ENCODE peak calls at places on chromosomes 2 and 18, in seven cellular contexts. One of them, this sample, is unnamed.

GRCh38 chr18:78758496-78758895 is 221.1 kb upstream of the SALL3 start:
- DNase-seq in SK-N-SH: no peak
- DNase-seq in H1: no peak
- DNase-seq in HepG2: no peak
- DNase-seq in HCT116: no peak
- DNase-seq in GM12878: no peak
- DNase-seq in K562: no peak
- DNase-seq in this sample: no peak

GRCh38 chr2:189179607-189179979 is at the start of gene COL5A2:
- DNase-seq in HCT116: no peak
- DNase-seq in K562: no peak
- DNase-seq in GM12878: no peak
- DNase-seq in H1: no peak
- DNase-seq in HepG2: no peak
- DNase-seq in SK-N-SH: no peak
- DNase-seq in this sample: peak

GRCh38 chr2:176449852-176450251 is 180.6 kb downstream of the MTX2 start:
- DNase-seq in K562: no peak
- DNase-seq in HCT116: no peak
- DNase-seq in GM12878: no peak
- DNase-seq in HepG2: no peak
- DNase-seq in SK-N-SH: no peak
- DNase-seq in H1: peak
- DNase-seq in this sample: no peak

GRCh38 chr2:64617631-64618151 is 36.0 kb downstream of the SERTAD2 start:
- DNase-seq in GM12878: no peak
- DNase-seq in K562: no peak
- DNase-seq in SK-N-SH: no peak
- DNase-seq in H1: no peak
- DNase-seq in HCT116: no peak
- DNase-seq in HepG2: no peak
- DNase-seq in this sample: no peak

GRCh38 chr2:121565389-121566250 is 34.9 kb downstream of the RNU4ATAC start:
- DNase-seq in HepG2: no peak
- DNase-seq in GM12878: no peak
- DNase-seq in HCT116: no peak
- DNase-seq in K562: no peak
- DNase-seq in H1: no peak
- DNase-seq in SK-N-SH: peak
- DNase-seq in this sample: no peak

GRCh38 chr2:109229094-109229675 is 100.2 kb downstream of the SH3RF3 start:
- DNase-seq in H1: no peak
- DNase-seq in HepG2: no peak
- DNase-seq in GM12878: no peak
- DNase-seq in HCT116: no peak
- DNase-seq in K562: no peak
- DNase-seq in SK-N-SH: no peak
- DNase-seq in this sample: no peak

GRCh38 chr2:68849579-68850030 is 21.6 kb downstream of the BMP10 start:
- DNase-seq in HCT116: no peak
- DNase-seq in K562: peak
- DNase-seq in HepG2: peak
- DNase-seq in GM12878: no peak
- DNase-seq in H1: no peak
- DNase-seq in SK-N-SH: no peak
- DNase-seq in this sample: no peak

GRCh38 chr18:51653507-51654213 is 456.2 kb upstream of the MEX3C start:
- DNase-seq in K562: no peak
- DNase-seq in SK-N-SH: no peak
- DNase-seq in HepG2: no peak
- DNase-seq in GM12878: no peak
- DNase-seq in H1: no peak
- DNase-seq in HCT116: no peak
- DNase-seq in this sample: no peak

GRCh38 chr2:233445152-233445830 is 91.0 kb downstream of the DGKD start:
- DNase-seq in HCT116: no peak
- DNase-seq in GM12878: no peak
- DNase-seq in SK-N-SH: no peak
- DNase-seq in K562: no peak
- DNase-seq in H1: no peak
- DNase-seq in HepG2: no peak
- DNase-seq in this sample: no peak

GRCh38 chr2:217973008-217973787 is 29.6 kb downstream of the TNS1 start:
- DNase-seq in SK-N-SH: no peak
- DNase-seq in H1: no peak
- DNase-seq in GM12878: no peak
- DNase-seq in HCT116: no peak
- DNase-seq in HepG2: no peak
- DNase-seq in K562: no peak
- DNase-seq in this sample: no peak

GRCh38 chr2:85873679-85874078 is 15.1 kb downstream of the ST3GAL5 start:
- DNase-seq in H1: no peak
- DNase-seq in SK-N-SH: peak
- DNase-seq in HCT116: no peak
- DNase-seq in K562: peak
- DNase-seq in GM12878: no peak
- DNase-seq in HepG2: no peak
- DNase-seq in this sample: no peak

GRCh38 chr2:217714268-217714643 is 288.5 kb downstream of the TNS1 start:
- DNase-seq in HCT116: no peak
- DNase-seq in HepG2: peak
- DNase-seq in SK-N-SH: no peak
- DNase-seq in GM12878: no peak
- DNase-seq in H1: no peak
- DNase-seq in K562: no peak
- DNase-seq in this sample: no peak

GRCh38 chr2:25294573-25295462 is 46.9 kb downstream of the DNMT3A start:
- DNase-seq in K562: no peak
- DNase-seq in H1: no peak
- DNase-seq in HepG2: no peak
- DNase-seq in SK-N-SH: peak
- DNase-seq in GM12878: no peak
- DNase-seq in HCT116: peak
- DNase-seq in this sample: no peak

GRCh38 chr2:240246173-240246820 is 105.8 kb upstream of the OTOS start:
- DNase-seq in K562: no peak
- DNase-seq in HepG2: no peak
- DNase-seq in H1: no peak
- DNase-seq in HCT116: no peak
- DNase-seq in GM12878: no peak
- DNase-seq in SK-N-SH: no peak
- DNase-seq in this sample: no peak

GRCh38 chr18:35513181-35513932 is 15.6 kb upstream of the INO80C start:
- DNase-seq in GM12878: no peak
- DNase-seq in H1: peak
- DNase-seq in HepG2: no peak
- DNase-seq in HCT116: peak
- DNase-seq in K562: peak
- DNase-seq in SK-N-SH: no peak
- DNase-seq in this sample: peak

GRCh38 chr2:75982750-75983149 is 272.0 kb upstream of the GCFC2 start:
- DNase-seq in H1: no peak
- DNase-seq in GM12878: no peak
- DNase-seq in HCT116: no peak
- DNase-seq in HepG2: no peak
- DNase-seq in K562: no peak
- DNase-seq in SK-N-SH: peak
- DNase-seq in this sample: no peak

GRCh38 chr2:163347982-163348842 is 387.6 kb downstream of the FIGN start:
- DNase-seq in GM12878: no peak
- DNase-seq in SK-N-SH: no peak
- DNase-seq in K562: peak
- DNase-seq in H1: peak
- DNase-seq in HCT116: peak
- DNase-seq in HepG2: no peak
- DNase-seq in this sample: peak

GRCh38 chr18:46574000-46574739 is 82.8 kb downstream of the LOXHD1 start:
- DNase-seq in HCT116: no peak
- DNase-seq in GM12878: peak
- DNase-seq in H1: no peak
- DNase-seq in K562: no peak
- DNase-seq in SK-N-SH: no peak
- DNase-seq in HepG2: no peak
- DNase-seq in this sample: no peak

GRCh38 chr2:37274354-37274965 is 43.0 kb downstream of the NDUFAF7 start:
- DNase-seq in GM12878: no peak
- DNase-seq in H1: no peak
- DNase-seq in HCT116: no peak
- DNase-seq in SK-N-SH: no peak
- DNase-seq in K562: no peak
- DNase-seq in HepG2: no peak
- DNase-seq in this sample: no peak

GRCh38 chr2:127176371-127177311 is 43.5 kb downstream of the CYP27C1 start:
- DNase-seq in SK-N-SH: peak
- DNase-seq in GM12878: no peak
- DNase-seq in HepG2: no peak
- DNase-seq in H1: no peak
- DNase-seq in K562: no peak
- DNase-seq in HCT116: no peak
- DNase-seq in this sample: peak

GRCh38 chr2:20164061-20164733 is 60.7 kb downstream of the SDC1 start:
- DNase-seq in GM12878: no peak
- DNase-seq in K562: no peak
- DNase-seq in HCT116: no peak
- DNase-seq in H1: no peak
- DNase-seq in HepG2: no peak
- DNase-seq in SK-N-SH: no peak
- DNase-seq in this sample: peak

GRCh38 chr2:44912660-44913059 is 28.8 kb upstream of the SIX3 start:
- DNase-seq in K562: no peak
- DNase-seq in H1: no peak
- DNase-seq in SK-N-SH: no peak
- DNase-seq in HCT116: no peak
- DNase-seq in HepG2: no peak
- DNase-seq in GM12878: no peak
- DNase-seq in this sample: no peak

GRCh38 chr2:130372833-130373807 is 17.3 kb downstream of the PTPN18 start:
- DNase-seq in K562: no peak
- DNase-seq in SK-N-SH: no peak
- DNase-seq in HCT116: no peak
- DNase-seq in HepG2: no peak
- DNase-seq in H1: no peak
- DNase-seq in GM12878: no peak
- DNase-seq in this sample: no peak

GRCh38 chr2:65353046-65353445 is 79.4 kb downstream of the SPRED2 start:
- DNase-seq in K562: no peak
- DNase-seq in SK-N-SH: no peak
- DNase-seq in HCT116: no peak
- DNase-seq in HepG2: no peak
- DNase-seq in GM12878: no peak
- DNase-seq in H1: no peak
- DNase-seq in this sample: no peak

GRCh38 chr2:204753841-204754240 is 208.6 kb downstream of the PARD3B start:
- DNase-seq in GM12878: no peak
- DNase-seq in HepG2: no peak
- DNase-seq in SK-N-SH: no peak
- DNase-seq in H1: no peak
- DNase-seq in K562: no peak
- DNase-seq in HCT116: no peak
- DNase-seq in this sample: peak

GRCh38 chr2:120283649-120284048 is 31.0 kb downstream of the RALB start:
- DNase-seq in SK-N-SH: no peak
- DNase-seq in HepG2: peak
- DNase-seq in K562: no peak
- DNase-seq in HCT116: no peak
- DNase-seq in GM12878: no peak
- DNase-seq in H1: no peak
- DNase-seq in this sample: no peak

GRCh38 chr2:226431301-226431955 is 368.2 kb downstream of the IRS1 start:
- DNase-seq in HCT116: no peak
- DNase-seq in HepG2: peak
- DNase-seq in K562: no peak
- DNase-seq in H1: no peak
- DNase-seq in GM12878: no peak
- DNase-seq in SK-N-SH: no peak
- DNase-seq in this sample: no peak

GRCh38 chr2:128841803-128842202 is 523.1 kb upstream of the HS6ST1 start:
- DNase-seq in SK-N-SH: no peak
- DNase-seq in HepG2: no peak
- DNase-seq in H1: no peak
- DNase-seq in HCT116: no peak
- DNase-seq in K562: no peak
- DNase-seq in GM12878: no peak
- DNase-seq in this sample: no peak
- TF ChIP-seq JUND in SK-N-SH: no peak
- TF ChIP-seq JUND in HepG2: no peak
- TF ChIP-seq JUND in H1: no peak
- TF ChIP-seq JUND in HCT116: no peak
- TF ChIP-seq JUND in K562: no peak
- TF ChIP-seq JUND in GM12878: no peak
- TF ChIP-seq JUND in this sample: no peak

GRCh38 chr18:905948-906415 is 1.3 kb downstream of the ADCYAP1 start:
- DNase-seq in H1: no peak
- DNase-seq in K562: no peak
- DNase-seq in HepG2: no peak
- DNase-seq in HCT116: no peak
- DNase-seq in GM12878: no peak
- DNase-seq in SK-N-SH: peak
- DNase-seq in this sample: no peak
- TF ChIP-seq JUND in H1: no peak
- TF ChIP-seq JUND in K562: no peak
- TF ChIP-seq JUND in HepG2: no peak
- TF ChIP-seq JUND in HCT116: no peak
- TF ChIP-seq JUND in GM12878: no peak
- TF ChIP-seq JUND in SK-N-SH: no peak
- TF ChIP-seq JUND in this sample: no peak

DNA sequence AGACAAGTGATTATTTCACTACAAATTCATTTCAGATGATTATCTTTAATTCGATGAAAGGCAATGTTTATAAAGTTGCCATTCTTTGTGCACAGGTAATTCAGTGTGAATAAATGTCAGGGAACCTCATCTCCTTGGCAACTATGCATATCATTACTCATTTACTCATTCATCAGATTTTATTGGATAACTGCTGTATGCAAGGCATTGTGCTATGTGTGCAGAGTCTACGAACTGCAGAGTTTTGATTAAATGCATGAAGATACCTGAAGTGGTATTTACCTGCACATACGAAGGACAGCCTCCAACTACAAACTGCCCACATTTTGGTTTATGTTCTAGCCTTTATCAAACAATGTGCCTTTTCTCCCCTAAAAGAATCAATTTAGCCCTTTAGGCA is 3.5 kb downstream of the RND3 start:
- DNase-seq in HCT116: no peak
- DNase-seq in HepG2: no peak
- DNase-seq in GM12878: no peak
- DNase-seq in H1: no peak
- DNase-seq in SK-N-SH: no peak
- DNase-seq in K562: no peak
- DNase-seq in this sample: no peak
- TF ChIP-seq JUND in HCT116: no peak
- TF ChIP-seq JUND in HepG2: no peak
- TF ChIP-seq JUND in GM12878: no peak
- TF ChIP-seq JUND in H1: no peak
- TF ChIP-seq JUND in SK-N-SH: no peak
- TF ChIP-seq JUND in K562: no peak
- TF ChIP-seq JUND in this sample: no peak

DNA sequence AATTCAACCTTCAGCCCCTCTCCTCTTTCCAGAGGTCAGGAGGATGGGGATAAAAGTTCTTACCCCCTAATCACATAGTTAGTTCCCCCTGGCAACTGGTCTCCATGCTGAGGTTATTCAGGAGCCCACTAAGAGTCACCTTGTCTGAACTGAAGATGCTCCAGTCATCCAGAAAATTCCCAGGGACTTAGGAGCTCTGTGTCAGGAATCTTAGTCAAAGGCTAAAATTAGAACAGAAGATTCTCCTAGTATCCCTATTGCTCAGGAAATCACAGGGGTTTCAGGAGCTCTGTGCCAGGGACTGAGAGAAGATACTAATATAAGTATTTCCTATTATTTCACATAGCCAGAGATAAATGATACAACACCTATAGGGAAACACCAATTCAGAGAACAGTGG is 37.3 kb upstream of the LONRF2 start:
- DNase-seq in H1: no peak
- DNase-seq in K562: no peak
- DNase-seq in HCT116: no peak
- DNase-seq in SK-N-SH: no peak
- DNase-seq in HepG2: no peak
- DNase-seq in GM12878: no peak
- DNase-seq in this sample: no peak
- TF ChIP-seq JUND in H1: no peak
- TF ChIP-seq JUND in K562: no peak
- TF ChIP-seq JUND in HCT116: no peak
- TF ChIP-seq JUND in SK-N-SH: no peak
- TF ChIP-seq JUND in HepG2: no peak
- TF ChIP-seq JUND in GM12878: no peak
- TF ChIP-seq JUND in this sample: no peak